ENCODE peak calls at places on chromosomes 2 and 18, in nine cellular contexts. B, A, P, K, M, W, T, D and I are unnamed samples.

GRCh38 chr18:79290876-79291275 is 104.9 kb upstream of the NFATC1 start:
- DNase-seq in D (no peak), M (no peak), T (no peak), P (no peak), W (no peak), B (no peak), K (no peak), A (no peak), I (no peak)

GRCh38 chr18:79442508-79443221 is 46.9 kb downstream of the NFATC1 start:
- DNase-seq in M (no peak), K (peak), T (no peak), B (peak), D (no peak), P (no peak), A (no peak), W (peak), I (peak)

GRCh38 chr2:34910018-34910417 is 1310.9 kb upstream of the FAM98A start:
- DNase-seq in B (no peak), W (no peak), M (no peak), A (no peak), P (no peak), T (no peak), K (no peak), D (no peak), I (no peak)

GRCh38 chr2:43312751-43313641 is 86.6 kb upstream of the ZFP36L2 start:
- DNase-seq in K (no peak), P (peak), A (no peak), B (peak), M (no peak), T (no peak), D (no peak), W (peak), I (no peak)

GRCh38 chr2:22817197-22817596 is 567.8 kb upstream of the KLHL29 start:
- DNase-seq in A (no peak), K (peak), M (no peak), P (no peak), T (peak), B (peak), W (no peak), D (no peak), I (peak)

GRCh38 chr2:234571620-234572407 is 74.9 kb upstream of the ARL4C start:
- DNase-seq in W (no peak), P (peak), A (no peak), T (no peak), M (no peak), K (no peak), D (no peak), B (no peak), I (peak)

GRCh38 chr18:36108601-36109000 is 20.5 kb downstream of the SLC39A6 start:
- DNase-seq in T (no peak), B (no peak), A (no peak), K (no peak), P (no peak), D (no peak), M (no peak), W (no peak), I (no peak)

GRCh38 chr2:39920318-39920775 is 141.3 kb upstream of the THUMPD2 start:
- DNase-seq in B (no peak), A (no peak), D (no peak), W (no peak), P (no peak), T (no peak), K (no peak), M (no peak), I (no peak)

GRCh38 chr2:171811229-171811628 is 82.8 kb downstream of the SLC25A12 start:
- DNase-seq in P (peak), M (no peak), A (no peak), K (peak), W (peak), T (no peak), D (no peak), B (peak), I (peak)

GRCh38 chr2:129935118-129935517 is 44.3 kb upstream of the RAB6C start:
- DNase-seq in M (no peak), A (no peak), D (no peak), K (no peak), T (no peak), B (no peak), W (peak), P (no peak), I (no peak)

GRCh38 chr2:151481744-151482143 is 72.0 kb downstream of the RIF1 start:
- DNase-seq in A (no peak), K (no peak), T (no peak), D (no peak), P (no peak), B (no peak), W (no peak), M (no peak), I (no peak)

GRCh38 chr2:67871696-67872320 is 191.0 kb downstream of the C1D start:
- DNase-seq in T (no peak), W (peak), P (peak), M (no peak), A (no peak), D (no peak), K (peak), B (peak), I (peak)

GRCh38 chr18:21513741-21514140 is 86.8 kb downstream of the ESCO1 start:
- DNase-seq in B (no peak), M (no peak), K (no peak), A (no peak), P (no peak), T (no peak), W (no peak), D (no peak), I (no peak)

GRCh38 chr18:50193796-50194622 is 938 bp downstream of the MYO5B start:
- DNase-seq in M (no peak), P (no peak), A (peak), W (no peak), D (no peak), T (peak), B (no peak), K (no peak), I (no peak)

GRCh38 chr2:38509322-38509946 is 93.3 kb downstream of the HNRNPLL start:
- DNase-seq in M (no peak), K (peak), B (peak), T (no peak), W (peak), A (no peak), D (no peak), P (peak), I (peak)

GRCh38 chr2:238720232-238720672 is 127.6 kb upstream of the TWIST2 start:
- DNase-seq in B (peak), D (peak), K (peak), P (peak), T (no peak), W (peak), M (peak), A (peak), I (peak)

GRCh38 chr2:236259371-236259770 is 4.8 kb downstream of the ASB18 start:
- DNase-seq in W (no peak), K (no peak), T (no peak), A (no peak), B (no peak), D (no peak), P (no peak), M (no peak), I (no peak)

GRCh38 chr2:71460595-71461303 is 7.4 kb downstream of the DYSF start:
- DNase-seq in K (peak), T (no peak), W (peak), A (no peak), P (no peak), M (no peak), B (peak), D (no peak), I (no peak)

GRCh38 chr2:15563227-15564100 is 2.3 kb upstream of the NBAS start:
- DNase-seq in W (no peak), D (no peak), P (no peak), K (no peak), A (no peak), B (no peak), T (no peak), M (no peak), I (no peak)

GRCh38 chr2:207844648-207845047 is 74.9 kb upstream of the FZD5 start:
- DNase-seq in M (no peak), B (no peak), K (no peak), D (no peak), P (no peak), W (no peak), A (no peak), T (no peak), I (no peak)

GRCh38 chr18:78414302-78414701 is 565.3 kb upstream of the SALL3 start:
- DNase-seq in D (no peak), A (no peak), K (no peak), B (no peak), P (no peak), M (no peak), T (no peak), W (no peak), I (no peak)

GRCh38 chr2:163799807-163800206 is 64.0 kb upstream of the FIGN start:
- DNase-seq in P (no peak), A (no peak), K (no peak), B (no peak), D (no peak), T (no peak), W (no peak), M (no peak), I (no peak)

GRCh38 chr2:57981369-57981768 is 65.2 kb upstream of the VRK2 start:
- DNase-seq in K (peak), A (no peak), D (no peak), P (peak), T (no peak), W (peak), B (peak), M (no peak), I (peak)

GRCh38 chr2:147551331-147551730 is 293.5 kb upstream of the ACVR2A start:
- DNase-seq in K (no peak), M (no peak), B (peak), T (no peak), D (no peak), W (peak), A (no peak), P (peak), I (no peak)

GRCh38 chr2:23620841-23621341 is 235.9 kb downstream of the KLHL29 start:
- DNase-seq in M (peak), D (peak), A (no peak), B (peak), P (peak), T (no peak), W (peak), K (peak), I (peak)

GRCh38 chr2:192886636-192887035 is 691.9 kb upstream of the TMEFF2 start:
- DNase-seq in B (no peak), K (no peak), A (no peak), T (no peak), P (no peak), D (no peak), W (no peak), M (no peak), I (no peak)

GRCh38 chr18:77299706-77300105 is 50.1 kb downstream of the GALR1 start:
- DNase-seq in D (no peak), A (no peak), T (no peak), M (no peak), P (no peak), K (no peak), B (no peak), W (no peak), I (no peak)

DNA sequence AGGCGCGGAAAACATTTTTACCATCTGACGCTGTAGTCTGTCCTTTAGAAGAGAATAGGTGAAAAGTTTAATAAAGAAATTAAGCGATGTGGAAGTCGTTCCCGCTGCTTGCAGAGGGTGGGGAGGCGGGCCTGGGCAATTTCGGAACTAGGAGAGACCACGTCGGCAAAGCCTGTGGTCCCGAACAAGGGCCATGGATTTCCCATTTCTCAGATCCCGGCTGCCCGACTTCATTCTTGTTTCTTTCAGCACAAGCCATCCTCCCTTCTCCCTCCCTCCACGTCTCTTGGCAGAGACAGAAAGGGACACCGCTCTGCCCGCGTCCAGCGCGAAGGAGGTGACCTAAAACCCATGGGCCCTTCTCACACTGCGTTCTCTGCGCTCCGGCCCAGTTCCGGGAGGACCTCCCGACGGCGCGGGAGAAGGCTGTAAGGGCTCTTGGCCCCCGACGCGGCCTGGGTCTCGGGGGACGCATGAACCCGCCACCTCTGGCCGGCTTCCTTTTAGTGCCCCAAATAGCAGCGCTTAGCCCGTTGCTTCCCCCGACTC is 2.2 kb upstream of the BCL2L11 start:
- DNase-seq in A (no peak), B (no peak), T (no peak), M (peak), D (peak), P (no peak), K (no peak), W (no peak), I (no peak)
- H3K4me3 ChIP-seq in A (peak), B (no peak), T (peak), M (peak), D (peak), P (no peak), K (peak), W (peak), I (peak)

GRCh38 chr2:60676950-60677349 is 79.1 kb upstream of the PAPOLG start:
- DNase-seq in T (no peak), K (no peak), M (no peak), A (no peak), P (no peak), D (no peak), B (no peak), W (no peak), I (no peak)

GRCh38 chr2:60677376-60677775 is 78.7 kb upstream of the PAPOLG start:
- DNase-seq in K (no peak), A (no peak), M (no peak), B (no peak), D (no peak), W (no peak), P (no peak), T (no peak), I (no peak)

GRCh38 chr2:60678551-60678950 is 77.5 kb upstream of the PAPOLG start:
- DNase-seq in K (no peak), A (no peak), D (no peak), T (no peak), W (no peak), B (no peak), P (no peak), M (no peak), I (no peak)

GRCh38 chr2:60674524-60675165 is 81.4 kb upstream of the PAPOLG start:
- DNase-seq in W (peak), B (peak), D (peak), M (peak), K (peak), P (peak), T (peak), A (peak), I (peak)

GRCh38 chr2:60675309-60675708 is 80.8 kb upstream of the PAPOLG start:
- DNase-seq in A (no peak), B (no peak), T (no peak), M (no peak), W (no peak), D (no peak), P (no peak), K (no peak), I (no peak)
- TF ChIP-seq CTCF in A (no peak), B (no peak), T (no peak), M (no peak), W (no peak), D (no peak), P (no peak), K (no peak), I (no peak)

DNA sequence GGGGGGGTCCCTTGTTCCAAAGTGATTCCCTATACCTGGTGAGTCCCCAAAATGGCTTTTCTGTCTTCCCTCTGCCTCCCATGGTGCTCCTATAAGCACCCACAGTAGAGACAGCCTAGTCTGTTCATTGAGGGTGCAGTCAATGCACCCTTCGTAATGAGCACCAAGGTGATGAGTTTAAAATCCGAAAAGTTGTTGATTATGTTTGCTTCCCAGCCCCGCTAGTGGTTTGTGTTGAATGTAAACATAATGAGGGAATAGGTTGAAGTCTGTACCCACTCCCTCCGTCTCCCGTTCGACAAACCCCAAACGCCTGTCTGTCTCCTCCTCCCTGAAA is 2.3 kb downstream of the FOSL2 start:
- DNase-seq in P (no peak), M (no peak), T (no peak), D (no peak), A (no peak), W (no peak), K (no peak), B (no peak), I (no peak)
- H3K4me3 ChIP-seq in P (peak), M (peak), T (peak), D (peak), A (peak), W (peak), K (peak), B (peak), I (peak)

GRCh38 chr2:240595381-240596079 is 9.0 kb downstream of the CAPN10 start:
- DNase-seq in B (no peak), W (no peak), T (no peak), A (no peak), P (no peak), D (no peak), K (no peak), M (no peak), I (peak)
- TF ChIP-seq CTCF in B (peak), W (peak), T (no peak), A (no peak), P (peak), D (peak), K (peak), M (peak), I (peak)

GRCh38 chr2:53744395-53745065 is 23.1 kb upstream of the CHAC2 start:
- DNase-seq in M (no peak), W (peak), K (no peak), D (no peak), A (no peak), B (peak), T (no peak), P (no peak), I (no peak)
- H3K4me3 ChIP-seq in M (no peak), W (no peak), K (no peak), D (no peak), A (no peak), B (no peak), T (no peak), P (no peak), I (no peak)

GRCh38 chr18:64037812-64038414 is 68.0 kb downstream of the SERPINB8 start:
- DNase-seq in W (peak), B (peak), D (no peak), T (no peak), K (peak), A (no peak), P (peak), M (no peak), I (peak)
- TF ChIP-seq CTCF in W (peak), B (peak), D (peak), T (peak), K (peak), A (peak), P (peak), M (peak), I (peak)

GRCh38 chr2:143030127-143030526 is 99.1 kb upstream of the ARHGAP15 start:
- DNase-seq in W (no peak), B (no peak), T (no peak), K (peak), M (no peak), D (no peak), P (peak), A (no peak), I (no peak)

GRCh38 chr2:143029141-143029540 is 100.1 kb upstream of the ARHGAP15 start:
- DNase-seq in B (peak), M (no peak), K (no peak), A (no peak), D (no peak), W (no peak), P (peak), T (no peak), I (peak)

DNA sequence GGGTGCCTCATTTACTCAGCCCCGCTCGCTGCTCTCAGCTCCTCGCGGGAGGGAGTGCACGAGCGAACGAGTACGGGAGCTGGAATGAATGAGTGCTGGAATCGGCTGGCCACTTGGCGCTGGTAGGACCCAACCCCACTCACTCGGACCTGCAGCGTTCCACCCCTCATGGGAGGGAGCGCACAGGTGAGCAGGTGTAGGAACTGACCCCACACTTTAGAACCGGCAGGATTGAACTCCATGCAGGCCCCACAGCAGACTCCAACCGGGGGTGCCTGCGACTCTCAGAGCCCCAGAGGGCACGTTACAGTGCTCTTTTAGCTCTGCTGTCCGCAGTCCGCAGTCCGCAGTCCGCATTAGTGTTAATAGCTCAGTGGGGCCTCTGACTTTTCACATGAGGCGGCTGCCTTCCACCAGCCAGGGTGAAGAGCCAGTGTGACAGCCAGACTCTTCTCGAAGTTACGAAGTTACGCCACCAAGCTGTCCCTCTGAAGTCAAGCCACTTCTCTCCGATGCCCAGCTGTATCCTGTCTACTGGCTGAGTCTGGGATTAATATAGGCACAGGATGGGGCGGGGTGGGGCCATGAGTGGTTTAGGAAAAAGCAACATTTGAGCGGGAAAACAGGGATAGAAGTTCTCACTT is 102.7 kb upstream of the ARHGAP15 start:
- DNase-seq in M (peak), W (no peak), D (no peak), A (no peak), K (no peak), P (no peak), T (no peak), B (peak), I (no peak)
- H3K4me3 ChIP-seq in M (no peak), W (no peak), D (peak), A (no peak), K (no peak), P (no peak), T (no peak), B (no peak), I (no peak)

GRCh38 chr2:86185517-86186212 is 9.6 kb downstream of the IMMT start:
- DNase-seq in P (no peak), B (no peak), T (no peak), A (no peak), K (no peak), M (no peak), D (no peak), W (no peak), I (no peak)
- TF ChIP-seq CTCF in P (no peak), B (no peak), T (no peak), A (no peak), K (no peak), M (no peak), D (no peak), W (no peak), I (no peak)

GRCh38 chr2:178770518-178770917 is 36.7 kb downstream of the TTN start:
- DNase-seq in M (no peak), K (no peak), A (no peak), T (no peak), B (no peak), D (no peak), P (no peak), W (no peak), I (no peak)
- H3K4me3 ChIP-seq in M (no peak), K (no peak), A (no peak), T (no peak), B (no peak), D (no peak), P (no peak), W (no peak), I (no peak)

GRCh38 chr18:73613706-73614340 is 533.8 kb downstream of the FBXO15 start:
- DNase-seq in W (peak), T (no peak), P (peak), M (no peak), A (no peak), D (no peak), K (peak), B (peak), I (peak)
- TF ChIP-seq CTCF in W (no peak), T (no peak), P (no peak), M (no peak), A (no peak), D (no peak), K (no peak), B (no peak), I (no peak)